ENCODE peak calls at places on chromosomes 12 and 14, in nine cellular contexts. Y is pancreas; B is GM13977; K is stimulated activated CD4-positive, alpha-beta T cell treated with anti-CD3 and anti-CD28 coated beads, Interleukin-12 subunit alpha, Interleukin-12 subunit beta, amount 100 ng/mL, for 4 hours; P is activated T-helper 1 cell treated with anti-CD3 and anti-CD28 coated beads, Interleukin-12 subunit alpha, Interleukin-12 subunit beta, Interleukin-2, Interleukin-4 antibody, amounts not matched to agents 30 ng/mL and 10 ng/mL and 1 ng/mL, durations not matched to agents 14 hours and 24 hours and 36 hours; C is progenitor cell of endocrine pancreas; I is GM20000; F is A549; N is Peyer's patch. L is an unnamed sample.

GRCh38 chr12:27123642-27124041 is 41.3 kb upstream of the C12orf71 start:
- DNase-seq in Y (no peak), B (peak), K (no peak), P (no peak), C (no peak), I (peak), F (peak), N (no peak), L (no peak)

GRCh38 chr12:113222730-113223531 is 1.7 kb downstream of the TPCN1 start:
- DNase-seq in Y (peak), B (no peak), K (no peak), P (no peak), C (no peak), I (no peak), F (peak), N (peak), L (peak)

GRCh38 chr12:12017135-12017581 is 53.6 kb upstream of the BCL2L14 start:
- DNase-seq in Y (no peak), B (no peak), K (no peak), P (no peak), C (no peak), I (no peak), F (no peak), N (no peak), L (no peak)

GRCh38 chr12:92041742-92042141 is 103.9 kb downstream of the BTG1 start:
- DNase-seq in Y (no peak), B (no peak), K (no peak), P (peak), C (no peak), I (no peak), F (no peak), N (no peak), L (peak)

GRCh38 chr12:13386269-13387039 is 189.9 kb downstream of the EMP1 start:
- DNase-seq in Y (no peak), B (no peak), K (no peak), P (no peak), C (no peak), I (no peak), F (no peak), N (no peak), L (no peak)

GRCh38 chr12:102096855-102097254 is 23.1 kb downstream of the NUP37 start:
- DNase-seq in Y (no peak), B (no peak), K (no peak), P (no peak), C (no peak), I (no peak), F (no peak), N (no peak), L (no peak)

GRCh38 chr14:105249175-105250007 is 1.1 kb downstream of the BTBD6 start:
- DNase-seq in Y (peak), B (no peak), K (no peak), P (no peak), C (peak), I (no peak), F (peak), N (no peak), L (no peak)

GRCh38 chr14:103867020-103867419 is 19.6 kb upstream of the PPP1R13B start:
- DNase-seq in Y (peak), B (no peak), K (no peak), P (no peak), C (no peak), I (no peak), F (no peak), N (no peak), L (no peak)

GRCh38 chr14:22423958-22424357 is 165.1 kb downstream of the DAD1 start:
- DNase-seq in Y (no peak), B (no peak), K (no peak), P (no peak), C (no peak), I (no peak), F (no peak), N (no peak), L (no peak)

GRCh38 chr14:22086149-22086548 is 412.5 kb upstream of the OR4E1 start:
- DNase-seq in Y (no peak), B (no peak), K (no peak), P (no peak), C (no peak), I (no peak), F (no peak), N (no peak), L (no peak)

GRCh38 chr14:22418631-22419030 is 170.4 kb downstream of the DAD1 start:
- DNase-seq in Y (no peak), B (peak), K (no peak), P (no peak), C (no peak), I (peak), F (no peak), N (no peak), L (no peak)

GRCh38 chr12:132065609-132066344 is 78.3 kb downstream of the DDX51 start:
- DNase-seq in Y (no peak), B (peak), K (no peak), P (no peak), C (no peak), I (peak), F (no peak), N (no peak), L (no peak)

GRCh38 chr12:48105321-48105866 is 485 bp downstream of the SENP1 start:
- DNase-seq in Y (no peak), B (peak), K (peak), P (no peak), C (no peak), I (no peak), F (no peak), N (no peak), L (no peak)

GRCh38 chr12:44143170-44143569 is 307.3 kb downstream of the TMEM117 start:
- DNase-seq in Y (no peak), B (no peak), K (no peak), P (no peak), C (no peak), I (no peak), F (no peak), N (no peak), L (no peak)

GRCh38 chr12:124217508-124217981 is 77.3 kb upstream of the RFLNA start:
- DNase-seq in Y (no peak), B (no peak), K (no peak), P (no peak), C (no peak), I (no peak), F (no peak), N (no peak), L (no peak)

GRCh38 chr12:44154128-44154527 is 318.2 kb downstream of the TMEM117 start:
- DNase-seq in Y (no peak), B (no peak), K (no peak), P (no peak), C (no peak), I (no peak), F (no peak), N (no peak), L (no peak)

GRCh38 chr14:97218336-97218712 is 421.1 kb downstream of the VRK1 start:
- DNase-seq in Y (no peak), B (no peak), K (no peak), P (no peak), C (no peak), I (no peak), F (no peak), N (no peak), L (no peak)

GRCh38 chr12:25366159-25366558 is 115.4 kb upstream of the KRAS start:
- DNase-seq in Y (no peak), B (no peak), K (no peak), P (no peak), C (no peak), I (no peak), F (no peak), N (no peak), L (no peak)

L was measured in DMS153.